ENCODE peak calls at places on chromosomes 6 and 20, in eight cellular contexts. C, W, O, R, T, J, U and I are unnamed samples.

GRCh38 chr6:107473660-107474059 is 14.3 kb upstream of the PDSS2 start:
- DNase-seq in C (no peak), W (no peak), O (no peak), R (no peak), T (no peak), J (peak; percentile 18), U (no peak), I (no peak)

GRCh38 chr6:82144007-82144851 is 103.3 kb downstream of the IBTK start:
- DNase-seq in C (peak; percentile 15), W (no peak), O (peak; percentile 87), R (peak; percentile 67), T (no peak), J (peak; percentile 43), U (peak; percentile 14), I (no peak)

GRCh38 chr6:31659649-31660223 is 842 bp downstream of the C6orf47 start:
- DNase-seq in C (no peak), W (peak; percentile 17), O (peak; percentile 14), R (no peak), T (no peak), J (no peak), U (no peak), I (no peak)

GRCh38 chr20:51446656-51447055 is 95.9 kb downstream of the NFATC2 start:
- DNase-seq in C (no peak), W (no peak), O (peak; percentile 47), R (peak; percentile 82), T (no peak), J (peak; percentile 32), U (peak; percentile 54), I (no peak)

GRCh38 chr6:116327803-116328527 is 42.8 kb upstream of the DSE start:
- DNase-seq in C (no peak), W (no peak), O (no peak), R (no peak), T (no peak), J (no peak), U (no peak), I (no peak)

GRCh38 chr6:83265384-83265783 is 72.2 kb downstream of the RWDD2A start:
- DNase-seq in C (no peak), W (no peak), O (peak; percentile 35), R (no peak), T (no peak), J (no peak), U (no peak), I (no peak)

GRCh38 chr6:1738682-1739081 is 129.0 kb downstream of the FOXC1 start:
- DNase-seq in C (no peak), W (no peak), O (no peak), R (no peak), T (no peak), J (no peak), U (no peak), I (no peak)

GRCh38 chr20:14860410-14860814 is 523.0 kb upstream of the FLRT3 start:
- DNase-seq in C (no peak), W (no peak), O (no peak), R (peak; percentile 16), T (no peak), J (peak; percentile 14), U (peak; percentile 17), I (no peak)

GRCh38 chr6:89597372-89597771 is 41.2 kb downstream of the LYRM2 start:
- DNase-seq in C (no peak), W (no peak), O (no peak), R (no peak), T (no peak), J (no peak), U (no peak), I (no peak)

GRCh38 chr6:29627762-29628418 is 5.1 kb downstream of the GABBR1 start:
- DNase-seq in C (no peak), W (peak; percentile 37), O (no peak), R (no peak), T (peak; percentile 58), J (peak; percentile 88), U (peak; percentile 85), I (peak; percentile 67)

GRCh38 chr20:34586488-34587163 is 28.1 kb downstream of the MAP1LC3A start:
- DNase-seq in C (no peak), W (no peak), O (no peak), R (peak; percentile 36), T (no peak), J (no peak), U (no peak), I (no peak)

GRCh38 chr6:132063738-132064137 is 112.6 kb upstream of the CCN2 start:
- DNase-seq in C (no peak), W (no peak), O (peak; percentile 61), R (peak; percentile 55), T (no peak), J (no peak), U (no peak), I (no peak)

GRCh38 chr20:16760431-16761304 is 12.5 kb downstream of the OTOR start:
- DNase-seq in C (no peak), W (no peak), O (no peak), R (no peak), T (no peak), J (no peak), U (no peak), I (no peak)

GRCh38 chr6:132568611-132569010 is 1.5 kb upstream of the TAAR6 start:
- DNase-seq in C (no peak), W (no peak), O (no peak), R (no peak), T (no peak), J (no peak), U (no peak), I (no peak)

GRCh38 chr6:33273129-33273923 is 1.5 kb downstream of the RPS18 start:
- DNase-seq in C (no peak), W (no peak), O (no peak), R (no peak), T (no peak), J (no peak), U (no peak), I (no peak)

GRCh38 chr6:43770417-43771209 is 602 bp downstream of the VEGFA start:
- DNase-seq in C (no peak), W (peak; percentile 7), O (no peak), R (peak; percentile 45), T (no peak), J (peak; percentile 46), U (peak; percentile 57), I (peak; percentile 85)
- H3K4me1 ChIP-seq in C (peaks cover 10% of the 10 kb centered on the region), W (peaks cover 9% of the 10 kb centered on the region), O (peaks cover 11% of the 10 kb centered on the region), R (peaks cover 64% of the 10 kb centered on the region), T (peaks cover 14% of the 10 kb centered on the region), J (peaks cover 19% of the 10 kb centered on the region), U (peaks cover 5% of the 10 kb centered on the region), I (peaks cover 47% of the 10 kb centered on the region)

GRCh38 chr20:59673288-59673997 is 69.1 kb downstream of the PHACTR3 start:
- DNase-seq in C (no peak), W (no peak), O (no peak), R (no peak), T (no peak), J (no peak), U (no peak), I (no peak)

GRCh38 chr20:59673998-59674445 is 69.7 kb downstream of the PHACTR3 start:
- DNase-seq in C (no peak), W (no peak), O (no peak), R (no peak), T (no peak), J (no peak), U (no peak), I (no peak)

GRCh38 chr20:59670786-59671492 is 66.6 kb downstream of the PHACTR3 start:
- DNase-seq in C (no peak), W (no peak), O (no peak), R (no peak), T (no peak), J (no peak), U (no peak), I (no peak)

GRCh38 chr20:59671661-59672471 is 67.5 kb downstream of the PHACTR3 start:
- DNase-seq in C (no peak), W (no peak), O (no peak), R (no peak), T (no peak), J (no peak), U (no peak), I (no peak)

GRCh38 chr20:59672576-59672975 is 68.2 kb downstream of the PHACTR3 start:
- DNase-seq in C (no peak), W (no peak), O (no peak), R (no peak), T (no peak), J (no peak), U (no peak), I (no peak)
- H3K4me1 ChIP-seq in C (no peaks in the 10 kb centered on the region), W (no peaks in the 10 kb centered on the region), O (no peaks in the 10 kb centered on the region), R (no peaks in the 10 kb centered on the region), T (no peaks in the 10 kb centered on the region), J (no peaks in the 10 kb centered on the region), U (no peaks in the 10 kb centered on the region), I (no peaks in the 10 kb centered on the region)

GRCh38 chr6:163427498-163428254 is 13.2 kb downstream of the QKI start:
- DNase-seq in C (no peak), W (no peak), O (no peak), R (peak; percentile 61), T (no peak), J (no peak), U (no peak), I (no peak)

GRCh38 chr6:163435013-163435412 is 20.5 kb downstream of the QKI start:
- DNase-seq in C (no peak), W (no peak), O (no peak), R (no peak), T (no peak), J (no peak), U (no peak), I (no peak)

GRCh38 chr6:163428373-163428772 is 13.9 kb downstream of the QKI start:
- DNase-seq in C (no peak), W (no peak), O (no peak), R (no peak), T (no peak), J (no peak), U (no peak), I (no peak)

GRCh38 chr6:163432300-163432699 is 17.8 kb downstream of the QKI start:
- DNase-seq in C (no peak), W (no peak), O (no peak), R (no peak), T (no peak), J (no peak), U (no peak), I (no peak)

GRCh38 chr6:163429858-163430448 is 15.4 kb downstream of the QKI start:
- DNase-seq in C (no peak), W (no peak), O (no peak), R (no peak), T (no peak), J (no peak), U (no peak), I (no peak)
- H3K4me1 ChIP-seq in C (no peaks in the 10 kb centered on the region), W (no peaks in the 10 kb centered on the region), O (peaks cover 20% of the 10 kb centered on the region), R (peaks cover 17% of the 10 kb centered on the region), T (peaks cover 2% of the 10 kb centered on the region), J (peaks cover 12% of the 10 kb centered on the region), U (no peaks in the 10 kb centered on the region), I (peaks cover 90% of the 10 kb centered on the region)

GRCh38 chr6:144155529-144155928 is 5.2 kb downstream of the STX11 start:
- DNase-seq in C (no peak), W (no peak), O (no peak), R (no peak), T (no peak), J (no peak), U (no peak), I (no peak)

GRCh38 chr6:144158133-144158532 is 7.8 kb downstream of the STX11 start:
- DNase-seq in C (no peak), W (no peak), O (no peak), R (no peak), T (no peak), J (no peak), U (peak; percentile 33), I (no peak)

GRCh38 chr6:144153971-144154370 is 3.7 kb downstream of the STX11 start:
- DNase-seq in C (no peak), W (no peak), O (no peak), R (no peak), T (no peak), J (no peak), U (no peak), I (no peak)

GRCh38 chr6:144156991-144157390 is 6.7 kb downstream of the STX11 start:
- DNase-seq in C (no peak), W (no peak), O (no peak), R (no peak), T (no peak), J (no peak), U (no peak), I (no peak)

GRCh38 chr6:144156334-144156733 is 6.0 kb downstream of the STX11 start:
- DNase-seq in C (no peak), W (no peak), O (no peak), R (no peak), T (no peak), J (no peak), U (no peak), I (no peak)
- H3K4me1 ChIP-seq in C (no peaks in the 10 kb centered on the region), W (peaks cover 13% of the 10 kb centered on the region), O (no peaks in the 10 kb centered on the region), R (peaks cover 2% of the 10 kb centered on the region), T (no peaks in the 10 kb centered on the region), J (no peaks in the 10 kb centered on the region), U (no peaks in the 10 kb centered on the region), I (peaks cover 76% of the 10 kb centered on the region)